ENCODE peak calls at places on chromosomes 13 and 19, in eight cellular contexts. One of them, this sample, is unnamed.

GRCh38 chr19:51726049-51726448 is 2.3 kb upstream of the HAS1 start:
- DNase-seq in IMR-90: peak; percentile 41
- DNase-seq in ovary: peak; percentile 84
- DNase-seq in cardiac muscle cell: no peak
- DNase-seq in effector memory CD4-positive, alpha-beta T cell: no peak
- DNase-seq in naive thymus-derived CD4-positive, alpha-beta T cell: no peak
- DNase-seq in CD4-positive, CD25-positive, alpha-beta regulatory T cell: no peak
- DNase-seq in endodermal cell: peak; percentile 59
- DNase-seq in this sample: no peak

GRCh38 chr13:100068532-100068931 is 20.4 kb upstream of the PCCA start:
- DNase-seq in IMR-90: no peak
- DNase-seq in ovary: no peak
- DNase-seq in cardiac muscle cell: no peak
- DNase-seq in effector memory CD4-positive, alpha-beta T cell: no peak
- DNase-seq in naive thymus-derived CD4-positive, alpha-beta T cell: no peak
- DNase-seq in CD4-positive, CD25-positive, alpha-beta regulatory T cell: no peak
- DNase-seq in endodermal cell: no peak
- DNase-seq in this sample: no peak

GRCh38 chr19:14440049-14440448 is 6.9 kb downstream of the PKN1 start:
- DNase-seq in IMR-90: no peak
- DNase-seq in ovary: no peak
- DNase-seq in cardiac muscle cell: no peak
- DNase-seq in effector memory CD4-positive, alpha-beta T cell: peak; percentile 54
- DNase-seq in naive thymus-derived CD4-positive, alpha-beta T cell: peak; percentile 78
- DNase-seq in CD4-positive, CD25-positive, alpha-beta regulatory T cell: peak; percentile 88
- DNase-seq in endodermal cell: no peak
- DNase-seq in this sample: peak; percentile 81

GRCh38 chr13:95301135-95301946 is at the start of gene ABCC4:
- DNase-seq in IMR-90: peak; percentile 72
- DNase-seq in ovary: peak; percentile 40
- DNase-seq in cardiac muscle cell: peak; percentile 81
- DNase-seq in effector memory CD4-positive, alpha-beta T cell: peak; percentile 8
- DNase-seq in naive thymus-derived CD4-positive, alpha-beta T cell: peak; percentile 50
- DNase-seq in CD4-positive, CD25-positive, alpha-beta regulatory T cell: peak; percentile 64
- DNase-seq in endodermal cell: peak; percentile 91
- DNase-seq in this sample: peak; percentile 54

GRCh38 chr19:43525836-43526771 is 897 bp downstream of the ETHE1 start:
- DNase-seq in IMR-90: peak; percentile 9
- DNase-seq in ovary: peak; percentile 42
- DNase-seq in cardiac muscle cell: peak; percentile 49
- DNase-seq in effector memory CD4-positive, alpha-beta T cell: no peak
- DNase-seq in naive thymus-derived CD4-positive, alpha-beta T cell: no peak
- DNase-seq in CD4-positive, CD25-positive, alpha-beta regulatory T cell: peak; percentile 42
- DNase-seq in endodermal cell: peak; percentile 73
- DNase-seq in this sample: no peak

GRCh38 chr19:38268539-38268938 is 4.2 kb downstream of the SPINT2 start:
- DNase-seq in IMR-90: no peak
- DNase-seq in ovary: no peak
- DNase-seq in cardiac muscle cell: peak; percentile 15
- DNase-seq in effector memory CD4-positive, alpha-beta T cell: no peak
- DNase-seq in naive thymus-derived CD4-positive, alpha-beta T cell: no peak
- DNase-seq in CD4-positive, CD25-positive, alpha-beta regulatory T cell: no peak
- DNase-seq in endodermal cell: no peak
- DNase-seq in this sample: no peak

GRCh38 chr19:34336781-34337271 is 28.2 kb upstream of the GPI start:
- DNase-seq in IMR-90: peak; percentile 47
- DNase-seq in ovary: no peak
- DNase-seq in cardiac muscle cell: peak; percentile 65
- DNase-seq in effector memory CD4-positive, alpha-beta T cell: peak; percentile 14
- DNase-seq in naive thymus-derived CD4-positive, alpha-beta T cell: peak; percentile 57
- DNase-seq in CD4-positive, CD25-positive, alpha-beta regulatory T cell: peak; percentile 76
- DNase-seq in endodermal cell: no peak
- DNase-seq in this sample: peak; percentile 25

GRCh38 chr13:73793361-73793760 is 340.8 kb downstream of the KLF12 start:
- DNase-seq in IMR-90: no peak
- DNase-seq in ovary: no peak
- DNase-seq in cardiac muscle cell: no peak
- DNase-seq in effector memory CD4-positive, alpha-beta T cell: no peak
- DNase-seq in naive thymus-derived CD4-positive, alpha-beta T cell: no peak
- DNase-seq in CD4-positive, CD25-positive, alpha-beta regulatory T cell: no peak
- DNase-seq in endodermal cell: no peak
- DNase-seq in this sample: no peak

GRCh38 chr19:35792312-35792711 is 16.9 kb downstream of the ARHGAP33 start:
- DNase-seq in IMR-90: no peak
- DNase-seq in ovary: no peak
- DNase-seq in cardiac muscle cell: no peak
- DNase-seq in effector memory CD4-positive, alpha-beta T cell: no peak
- DNase-seq in naive thymus-derived CD4-positive, alpha-beta T cell: no peak
- DNase-seq in CD4-positive, CD25-positive, alpha-beta regulatory T cell: no peak
- DNase-seq in endodermal cell: peak; percentile 40
- DNase-seq in this sample: no peak

GRCh38 chr19:23118400-23118799 is 1.6 kb downstream of the ZNF730 start:
- DNase-seq in IMR-90: no peak
- DNase-seq in ovary: no peak
- DNase-seq in cardiac muscle cell: no peak
- DNase-seq in effector memory CD4-positive, alpha-beta T cell: no peak
- DNase-seq in naive thymus-derived CD4-positive, alpha-beta T cell: no peak
- DNase-seq in CD4-positive, CD25-positive, alpha-beta regulatory T cell: no peak
- DNase-seq in endodermal cell: no peak
- DNase-seq in this sample: no peak

GRCh38 chr13:99301913-99302636 is 5.1 kb downstream of the GPR183 start:
- DNase-seq in IMR-90: no peak
- DNase-seq in ovary: no peak
- DNase-seq in cardiac muscle cell: no peak
- DNase-seq in effector memory CD4-positive, alpha-beta T cell: no peak
- DNase-seq in naive thymus-derived CD4-positive, alpha-beta T cell: no peak
- DNase-seq in CD4-positive, CD25-positive, alpha-beta regulatory T cell: no peak
- DNase-seq in endodermal cell: no peak
- DNase-seq in this sample: no peak

GRCh38 chr13:94972262-94972661 is 259.9 kb upstream of the SOX21 start:
- DNase-seq in IMR-90: no peak
- DNase-seq in ovary: no peak
- DNase-seq in cardiac muscle cell: no peak
- DNase-seq in effector memory CD4-positive, alpha-beta T cell: no peak
- DNase-seq in naive thymus-derived CD4-positive, alpha-beta T cell: no peak
- DNase-seq in CD4-positive, CD25-positive, alpha-beta regulatory T cell: no peak
- DNase-seq in endodermal cell: no peak
- DNase-seq in this sample: no peak

GRCh38 chr19:5150902-5151741 is 182.2 kb downstream of the KDM4B start:
- DNase-seq in IMR-90: no peak
- DNase-seq in ovary: no peak
- DNase-seq in cardiac muscle cell: no peak
- DNase-seq in effector memory CD4-positive, alpha-beta T cell: no peak
- DNase-seq in naive thymus-derived CD4-positive, alpha-beta T cell: no peak
- DNase-seq in CD4-positive, CD25-positive, alpha-beta regulatory T cell: no peak
- DNase-seq in endodermal cell: no peak
- DNase-seq in this sample: no peak

GRCh38 chr19:39407644-39408391 is 1.2 kb downstream of the ZFP36 start:
- DNase-seq in IMR-90: no peak
- DNase-seq in ovary: peak; percentile 70
- DNase-seq in cardiac muscle cell: no peak
- DNase-seq in effector memory CD4-positive, alpha-beta T cell: peak; percentile 44
- DNase-seq in naive thymus-derived CD4-positive, alpha-beta T cell: peak; percentile 80
- DNase-seq in CD4-positive, CD25-positive, alpha-beta regulatory T cell: peak; percentile 95
- DNase-seq in endodermal cell: peak; percentile 58
- DNase-seq in this sample: peak; percentile 65

GRCh38 chr13:98998831-98999634 is 21.2 kb upstream of the DOCK9 start:
- DNase-seq in IMR-90: no peak
- DNase-seq in ovary: no peak
- DNase-seq in cardiac muscle cell: no peak
- DNase-seq in effector memory CD4-positive, alpha-beta T cell: no peak
- DNase-seq in naive thymus-derived CD4-positive, alpha-beta T cell: peak; percentile 58
- DNase-seq in CD4-positive, CD25-positive, alpha-beta regulatory T cell: peak; percentile 69
- DNase-seq in endodermal cell: peak; percentile 21
- DNase-seq in this sample: peak; percentile 30

GRCh38 chr13:52615817-52616216 is 26.4 kb upstream of the HNRNPA1L2 start:
- DNase-seq in IMR-90: no peak
- DNase-seq in ovary: no peak
- DNase-seq in cardiac muscle cell: no peak
- DNase-seq in effector memory CD4-positive, alpha-beta T cell: no peak
- DNase-seq in naive thymus-derived CD4-positive, alpha-beta T cell: no peak
- DNase-seq in CD4-positive, CD25-positive, alpha-beta regulatory T cell: peak; percentile 44
- DNase-seq in endodermal cell: no peak
- DNase-seq in this sample: no peak

GRCh38 chr19:13087795-13088537 is 14.7 kb downstream of the LYL1 start:
- DNase-seq in IMR-90: no peak
- DNase-seq in ovary: no peak
- DNase-seq in cardiac muscle cell: no peak
- DNase-seq in effector memory CD4-positive, alpha-beta T cell: no peak
- DNase-seq in naive thymus-derived CD4-positive, alpha-beta T cell: no peak
- DNase-seq in CD4-positive, CD25-positive, alpha-beta regulatory T cell: no peak
- DNase-seq in endodermal cell: no peak
- DNase-seq in this sample: no peak

GRCh38 chr13:46164661-46165060 is 17.3 kb downstream of the LCP1 start:
- DNase-seq in IMR-90: no peak
- DNase-seq in ovary: no peak
- DNase-seq in cardiac muscle cell: no peak
- DNase-seq in effector memory CD4-positive, alpha-beta T cell: no peak
- DNase-seq in naive thymus-derived CD4-positive, alpha-beta T cell: no peak
- DNase-seq in CD4-positive, CD25-positive, alpha-beta regulatory T cell: no peak
- DNase-seq in endodermal cell: no peak
- DNase-seq in this sample: no peak

GRCh38 chr19:40959338-40959737 is 31.7 kb upstream of the CYP2B6 start:
- DNase-seq in IMR-90: no peak
- DNase-seq in ovary: no peak
- DNase-seq in cardiac muscle cell: no peak
- DNase-seq in effector memory CD4-positive, alpha-beta T cell: no peak
- DNase-seq in naive thymus-derived CD4-positive, alpha-beta T cell: no peak
- DNase-seq in CD4-positive, CD25-positive, alpha-beta regulatory T cell: no peak
- DNase-seq in endodermal cell: no peak
- DNase-seq in this sample: no peak

GRCh38 chr19:6062274-6062673 is 48.0 kb downstream of the RFX2 start:
- DNase-seq in IMR-90: no peak
- DNase-seq in ovary: peak; percentile 66
- DNase-seq in cardiac muscle cell: no peak
- DNase-seq in effector memory CD4-positive, alpha-beta T cell: peak; percentile 39
- DNase-seq in naive thymus-derived CD4-positive, alpha-beta T cell: no peak
- DNase-seq in CD4-positive, CD25-positive, alpha-beta regulatory T cell: peak; percentile 67
- DNase-seq in endodermal cell: peak; percentile 31
- DNase-seq in this sample: no peak

GRCh38 chr13:53198699-53199098 is 170.1 kb downstream of the OLFM4 start:
- DNase-seq in IMR-90: no peak
- DNase-seq in ovary: no peak
- DNase-seq in cardiac muscle cell: no peak
- DNase-seq in effector memory CD4-positive, alpha-beta T cell: no peak
- DNase-seq in naive thymus-derived CD4-positive, alpha-beta T cell: no peak
- DNase-seq in CD4-positive, CD25-positive, alpha-beta regulatory T cell: no peak
- DNase-seq in endodermal cell: no peak
- DNase-seq in this sample: no peak

GRCh38 chr13:73618275-73618865 is 515.8 kb downstream of the KLF12 start:
- DNase-seq in IMR-90: no peak
- DNase-seq in ovary: no peak
- DNase-seq in cardiac muscle cell: no peak
- DNase-seq in effector memory CD4-positive, alpha-beta T cell: no peak
- DNase-seq in naive thymus-derived CD4-positive, alpha-beta T cell: no peak
- DNase-seq in CD4-positive, CD25-positive, alpha-beta regulatory T cell: no peak
- DNase-seq in endodermal cell: no peak
- DNase-seq in this sample: no peak

GRCh38 chr19:19407640-19407933 is 2.1 kb downstream of the GATAD2A start:
- DNase-seq in IMR-90: no peak
- DNase-seq in ovary: no peak
- DNase-seq in cardiac muscle cell: no peak
- DNase-seq in effector memory CD4-positive, alpha-beta T cell: no peak
- DNase-seq in naive thymus-derived CD4-positive, alpha-beta T cell: no peak
- DNase-seq in CD4-positive, CD25-positive, alpha-beta regulatory T cell: no peak
- DNase-seq in endodermal cell: no peak
- DNase-seq in this sample: no peak
- H3K4me1 ChIP-seq in IMR-90: peaks cover 13% of the 10 kb centered on the region
- H3K4me1 ChIP-seq in ovary: peaks cover 19% of the 10 kb centered on the region
- H3K4me1 ChIP-seq in cardiac muscle cell: peaks cover 34% of the 10 kb centered on the region
- H3K4me1 ChIP-seq in effector memory CD4-positive, alpha-beta T cell: peaks cover 50% of the 10 kb centered on the region
- H3K4me1 ChIP-seq in naive thymus-derived CD4-positive, alpha-beta T cell: peaks cover 41% of the 10 kb centered on the region
- H3K4me1 ChIP-seq in CD4-positive, CD25-positive, alpha-beta regulatory T cell: peaks cover 59% of the 10 kb centered on the region
- H3K4me1 ChIP-seq in endodermal cell: peaks cover 10% of the 10 kb centered on the region
- H3K4me1 ChIP-seq in this sample: peaks cover 62% of the 10 kb centered on the region

GRCh38 chr19:42111811-42112210 is 20.4 kb downstream of the POU2F2 start:
- DNase-seq in IMR-90: peak; percentile 52
- DNase-seq in ovary: no peak
- DNase-seq in cardiac muscle cell: no peak
- DNase-seq in effector memory CD4-positive, alpha-beta T cell: no peak
- DNase-seq in naive thymus-derived CD4-positive, alpha-beta T cell: no peak
- DNase-seq in CD4-positive, CD25-positive, alpha-beta regulatory T cell: no peak
- DNase-seq in endodermal cell: no peak
- DNase-seq in this sample: no peak
- H3K4me1 ChIP-seq in IMR-90: peaks cover 25% of the 10 kb centered on the region
- H3K4me1 ChIP-seq in ovary: peaks cover 4% of the 10 kb centered on the region
- H3K4me1 ChIP-seq in cardiac muscle cell: no peaks in the 10 kb centered on the region
- H3K4me1 ChIP-seq in effector memory CD4-positive, alpha-beta T cell: no peaks in the 10 kb centered on the region
- H3K4me1 ChIP-seq in naive thymus-derived CD4-positive, alpha-beta T cell: no peaks in the 10 kb centered on the region
- H3K4me1 ChIP-seq in CD4-positive, CD25-positive, alpha-beta regulatory T cell: peaks cover 5% of the 10 kb centered on the region
- H3K4me1 ChIP-seq in endodermal cell: no peaks in the 10 kb centered on the region
- H3K4me1 ChIP-seq in this sample: peaks cover 4% of the 10 kb centered on the region

GRCh38 chr13:48486362-48486761 is 46.5 kb downstream of the RCBTB2 start:
- DNase-seq in IMR-90: no peak
- DNase-seq in ovary: no peak
- DNase-seq in cardiac muscle cell: no peak
- DNase-seq in effector memory CD4-positive, alpha-beta T cell: no peak
- DNase-seq in naive thymus-derived CD4-positive, alpha-beta T cell: no peak
- DNase-seq in CD4-positive, CD25-positive, alpha-beta regulatory T cell: no peak
- DNase-seq in endodermal cell: no peak
- DNase-seq in this sample: no peak
- H3K4me1 ChIP-seq in IMR-90: no peaks in the 10 kb centered on the region
- H3K4me1 ChIP-seq in ovary: no peaks in the 10 kb centered on the region
- H3K4me1 ChIP-seq in cardiac muscle cell: no peaks in the 10 kb centered on the region
- H3K4me1 ChIP-seq in effector memory CD4-positive, alpha-beta T cell: peaks cover 8% of the 10 kb centered on the region
- H3K4me1 ChIP-seq in naive thymus-derived CD4-positive, alpha-beta T cell: peaks cover 30% of the 10 kb centered on the region
- H3K4me1 ChIP-seq in CD4-positive, CD25-positive, alpha-beta regulatory T cell: peaks cover 29% of the 10 kb centered on the region
- H3K4me1 ChIP-seq in endodermal cell: no peaks in the 10 kb centered on the region
- H3K4me1 ChIP-seq in this sample: peaks cover 18% of the 10 kb centered on the region

DNA sequence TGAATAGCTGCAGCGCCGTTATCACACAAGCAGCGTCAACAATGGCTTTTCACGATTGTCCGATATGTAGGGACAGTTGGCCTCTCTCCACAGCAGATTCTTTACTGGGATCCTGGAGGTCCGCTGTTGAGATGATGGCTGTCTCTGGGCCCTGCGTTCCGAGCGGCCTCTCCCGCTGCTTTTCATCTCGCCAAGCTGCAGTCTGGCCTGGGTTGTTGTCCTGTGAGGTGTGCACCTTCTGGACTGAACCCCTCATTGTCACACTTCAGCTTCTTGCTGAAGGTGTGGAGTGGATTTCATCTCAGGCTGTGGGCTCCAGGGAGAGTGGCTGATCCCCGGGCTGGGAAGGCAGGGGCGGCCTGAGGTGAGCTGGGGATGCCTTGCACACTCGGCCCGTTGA is 9.6 kb downstream of the UPF1 start:
- DNase-seq in IMR-90: no peak
- DNase-seq in ovary: no peak
- DNase-seq in cardiac muscle cell: no peak
- DNase-seq in effector memory CD4-positive, alpha-beta T cell: no peak
- DNase-seq in naive thymus-derived CD4-positive, alpha-beta T cell: no peak
- DNase-seq in CD4-positive, CD25-positive, alpha-beta regulatory T cell: no peak
- DNase-seq in endodermal cell: no peak
- DNase-seq in this sample: no peak
- H3K4me1 ChIP-seq in IMR-90: peaks cover 30% of the 10 kb centered on the region
- H3K4me1 ChIP-seq in ovary: peaks cover 35% of the 10 kb centered on the region
- H3K4me1 ChIP-seq in cardiac muscle cell: peaks cover 15% of the 10 kb centered on the region
- H3K4me1 ChIP-seq in effector memory CD4-positive, alpha-beta T cell: peaks cover 49% of the 10 kb centered on the region
- H3K4me1 ChIP-seq in naive thymus-derived CD4-positive, alpha-beta T cell: peaks cover 61% of the 10 kb centered on the region
- H3K4me1 ChIP-seq in CD4-positive, CD25-positive, alpha-beta regulatory T cell: peaks cover 79% of the 10 kb centered on the region
- H3K4me1 ChIP-seq in endodermal cell: peaks cover 3% of the 10 kb centered on the region
- H3K4me1 ChIP-seq in this sample: peaks cover 88% of the 10 kb centered on the region

GRCh38 chr13:79867248-79867647 is 386.3 kb downstream of the NDFIP2 start:
- DNase-seq in IMR-90: peak; percentile 36
- DNase-seq in ovary: no peak
- DNase-seq in cardiac muscle cell: no peak
- DNase-seq in effector memory CD4-positive, alpha-beta T cell: no peak
- DNase-seq in naive thymus-derived CD4-positive, alpha-beta T cell: no peak
- DNase-seq in CD4-positive, CD25-positive, alpha-beta regulatory T cell: no peak
- DNase-seq in endodermal cell: no peak
- DNase-seq in this sample: no peak
- H3K4me1 ChIP-seq in IMR-90: no peaks in the 10 kb centered on the region
- H3K4me1 ChIP-seq in ovary: no peaks in the 10 kb centered on the region
- H3K4me1 ChIP-seq in cardiac muscle cell: peaks cover 13% of the 10 kb centered on the region
- H3K4me1 ChIP-seq in effector memory CD4-positive, alpha-beta T cell: no peaks in the 10 kb centered on the region
- H3K4me1 ChIP-seq in naive thymus-derived CD4-positive, alpha-beta T cell: no peaks in the 10 kb centered on the region
- H3K4me1 ChIP-seq in CD4-positive, CD25-positive, alpha-beta regulatory T cell: no peaks in the 10 kb centered on the region
- H3K4me1 ChIP-seq in endodermal cell: peaks cover 13% of the 10 kb centered on the region
- H3K4me1 ChIP-seq in this sample: no peaks in the 10 kb centered on the region